ENCODE peak calls at places on chromosomes 1 and 21, in five cellular contexts. Z, R, C, V and B are unnamed samples.

GRCh38 chr21:44982558-44983244 is 42.9 kb downstream of the SLX9 start:
- DNase-seq in Z (no peak), R (no peak), C (peak; percentile 57), V (no peak), B (peak; percentile 77)

GRCh38 chr1:31705080-31705866 is 1.5 kb upstream of the COL16A1 start:
- DNase-seq in Z (peak; percentile 64), R (peak; percentile 88), C (peak; percentile 68), V (peak; percentile 51), B (peak; percentile 30)

GRCh38 chr1:27648602-27649305 is 13.8 kb upstream of the FGR start:
- DNase-seq in Z (no peak), R (no peak), C (no peak), V (peak; percentile 51), B (no peak)

GRCh38 chr1:58786927-58787245 is 3.0 kb upstream of the JUN start:
- DNase-seq in Z (no peak), R (no peak), C (no peak), V (no peak), B (no peak)

GRCh38 chr1:195934839-195935557 is 673.2 kb downstream of the KCNT2 start:
- DNase-seq in Z (no peak), R (peak; percentile 39), C (no peak), V (no peak), B (no peak)

GRCh38 chr1:94329986-94330385 is 88.2 kb upstream of the ABCD3 start:
- DNase-seq in Z (peak; percentile 61), R (peak; percentile 61), C (no peak), V (no peak), B (no peak)

GRCh38 chr1:9080704-9081291 is 11.4 kb upstream of the SLC2A5 start:
- DNase-seq in Z (no peak), R (no peak), C (no peak), V (no peak), B (no peak)

GRCh38 chr1:117067528-117068370 is 7.6 kb downstream of the TTF2 start:
- DNase-seq in Z (peak; percentile 58), R (peak; percentile 60), C (no peak), V (peak; percentile 73), B (no peak)

GRCh38 chr1:22829001-22829989 is 118.7 kb downstream of the EPHB2 start:
- DNase-seq in Z (no peak), R (no peak), C (peak; percentile 30), V (peak; percentile 29), B (no peak)

GRCh38 chr1:115545096-115545720 is 96.6 kb upstream of the VANGL1 start:
- DNase-seq in Z (no peak), R (no peak), C (no peak), V (no peak), B (no peak)

GRCh38 chr1:172650474-172651193 is 8.3 kb upstream of the FASLG start:
- DNase-seq in Z (no peak), R (no peak), C (no peak), V (peak; percentile 15), B (no peak)

GRCh38 chr1:90838720-90839119 is 121.6 kb upstream of the BARHL2 start:
- DNase-seq in Z (no peak), R (no peak), C (no peak), V (no peak), B (no peak)

GRCh38 chr1:205444931-205445652 is 10.8 kb downstream of the BLACAT1 start:
- DNase-seq in Z (peak; percentile 9), R (peak; percentile 96), C (no peak), V (peak; percentile 43), B (peak; percentile 46)

GRCh38 chr1:160741092-160741501 is 2.0 kb downstream of the SLAMF7 start:
- DNase-seq in Z (no peak), R (no peak), C (no peak), V (no peak), B (no peak)

GRCh38 chr1:9482816-9483572 is 56.3 kb upstream of the SLC25A33 start:
- DNase-seq in Z (no peak), R (no peak), C (no peak), V (peak; percentile 29), B (no peak)

GRCh38 chr1:28322209-28322608 is 6.6 kb upstream of the MED18 start:
- DNase-seq in Z (no peak), R (no peak), C (no peak), V (no peak), B (no peak)

GRCh38 chr1:209746469-209747269 is 9.2 kb upstream of the TRAF3IP3 start:
- DNase-seq in Z (no peak), R (no peak), C (no peak), V (no peak), B (no peak)

GRCh38 chr1:34858901-34859441 is 578 bp downstream of the SMIM12 start:
- DNase-seq in Z (peak; percentile 19), R (peak; percentile 10), C (no peak), V (peak; percentile 16), B (no peak)

GRCh38 chr1:223231011-223231572 is 88.0 kb upstream of the TLR5 start:
- DNase-seq in Z (no peak), R (no peak), C (no peak), V (no peak), B (no peak)

GRCh38 chr1:232057217-232057895 is 430.8 kb downstream of the DISC1 start:
- DNase-seq in Z (no peak), R (no peak), C (no peak), V (no peak), B (no peak)

GRCh38 chr1:170765712-170766330 is 101.9 kb downstream of the PRRX1 start:
- DNase-seq in Z (peak; percentile 64), R (peak; percentile 48), C (no peak), V (peak; percentile 20), B (no peak)

GRCh38 chr1:67700692-67701410 is 15.8 kb downstream of the GADD45A start:
- DNase-seq in Z (no peak), R (no peak), C (no peak), V (peak; percentile 73), B (no peak)

GRCh38 chr1:201481004-201481380 is 12.0 kb upstream of the PHLDA3 start:
- DNase-seq in Z (no peak), R (no peak), C (no peak), V (no peak), B (no peak)
- H3K4me3 ChIP-seq in Z (peak overlapping the region; percentile 41), R (peak overlapping the region; percentile 43), C (peak overlapping the region; percentile 43), V (peak overlapping the region; percentile 15), B (peak overlapping the region; percentile 68)

GRCh38 chr1:39268906-39269305 is 64.4 kb downstream of the MACF1 start:
- DNase-seq in Z (no peak), R (no peak), C (no peak), V (no peak), B (no peak)

GRCh38 chr1:39269349-39269748 is 64.9 kb downstream of the MACF1 start:
- DNase-seq in Z (no peak), R (no peak), C (no peak), V (no peak), B (no peak)

GRCh38 chr1:39270368-39270767 is 65.9 kb downstream of the MACF1 start:
- DNase-seq in Z (no peak), R (no peak), C (no peak), V (no peak), B (no peak)

GRCh38 chr1:39268112-39268581 is 63.7 kb downstream of the MACF1 start:
- DNase-seq in Z (peak; percentile 86), R (peak; percentile 43), C (no peak), V (peak; percentile 42), B (peak; percentile 8)

DNA sequence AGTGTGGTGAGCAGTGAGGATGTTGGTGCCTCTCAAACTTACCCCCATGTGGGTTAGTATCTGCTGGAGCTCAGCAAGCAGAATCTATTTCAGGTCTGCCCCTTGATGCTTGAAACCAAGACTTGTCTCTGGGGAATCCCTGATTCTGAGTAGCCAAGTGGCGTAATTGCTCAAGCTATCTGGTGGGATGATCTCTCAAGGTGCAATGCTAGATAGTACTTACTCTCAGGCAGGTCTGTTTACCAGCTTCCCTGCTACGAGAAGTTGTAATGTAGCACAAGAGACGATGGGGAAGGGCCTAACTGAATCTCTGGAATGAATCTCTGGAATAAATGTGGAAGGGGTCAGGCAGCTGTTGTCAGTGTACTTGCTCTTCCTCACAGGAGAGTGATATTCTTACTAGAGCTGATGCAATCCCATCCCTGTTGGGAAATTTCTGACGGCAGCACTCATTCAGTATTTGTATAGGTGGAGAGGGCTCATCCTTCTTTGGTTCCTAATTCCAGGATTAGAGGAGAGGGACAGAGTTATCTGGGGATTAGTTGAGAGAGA is 65.4 kb downstream of the MACF1 start:
- DNase-seq in Z (peak; percentile 79), R (no peak), C (no peak), V (no peak), B (no peak)
- H3K4me3 ChIP-seq in Z (peak overlapping the region; percentile 55), R (no peak overlapping the region), C (no peak overlapping the region), V (no peak overlapping the region), B (no peak overlapping the region)

GRCh38 chr1:39490596-39491145 is 765 bp upstream of the BMP8A start:
- DNase-seq in Z (no peak), R (no peak), C (no peak), V (no peak), B (no peak)
- H3K4me3 ChIP-seq in Z (no peak overlapping the region), R (peak overlapping the region; percentile 47), C (peak overlapping the region; percentile 37), V (peak overlapping the region; percentile 35), B (peak overlapping the region; percentile 75)

DNA sequence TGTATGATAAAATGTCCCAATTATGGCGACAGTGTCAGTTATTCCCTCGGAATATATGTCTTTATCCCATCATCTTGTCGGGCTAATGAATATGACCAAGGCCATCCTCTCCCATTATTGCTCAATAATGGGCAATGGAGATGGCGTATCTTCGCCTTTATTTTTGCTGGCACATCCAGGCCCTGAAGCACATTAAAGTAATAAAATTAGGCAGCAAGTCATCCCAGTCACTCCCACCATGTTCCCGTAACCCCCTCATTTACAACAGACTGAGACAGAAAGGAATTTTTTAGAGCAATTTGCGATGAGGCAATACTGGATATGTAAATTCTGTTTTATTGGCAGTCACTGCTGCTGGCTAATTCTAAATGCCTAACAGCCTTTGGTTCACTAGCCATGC is 35.3 kb downstream of the CLIC6 start:
- DNase-seq in Z (peak; percentile 92), R (peak; percentile 63), C (no peak), V (no peak), B (no peak)
- H3K4me3 ChIP-seq in Z (no peak overlapping the region), R (no peak overlapping the region), C (no peak overlapping the region), V (no peak overlapping the region), B (no peak overlapping the region)

DNA sequence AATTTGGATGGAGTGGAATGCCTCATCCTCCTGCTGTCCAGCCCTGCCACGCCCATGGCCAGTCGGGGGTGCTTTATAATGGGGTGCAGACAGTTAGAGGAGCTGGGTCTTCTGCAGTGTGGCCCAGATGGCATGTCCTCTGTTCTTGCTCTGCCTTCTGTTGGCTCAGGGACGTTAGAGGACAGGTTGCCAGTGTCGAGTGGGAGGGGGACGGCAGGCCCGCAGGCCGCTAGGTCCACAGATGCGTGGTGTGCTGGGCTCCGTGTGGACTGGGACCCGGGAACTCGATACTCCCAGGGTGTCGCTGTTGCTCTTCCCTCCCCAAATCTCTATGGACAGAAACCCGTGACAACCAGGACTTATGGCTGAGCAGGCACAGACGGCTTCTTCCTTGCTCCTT is 33.3 kb downstream of the SIM2 start:
- DNase-seq in Z (no peak), R (no peak), C (no peak), V (no peak), B (no peak)
- H3K4me3 ChIP-seq in Z (no peak overlapping the region), R (no peak overlapping the region), C (no peak overlapping the region), V (no peak overlapping the region), B (no peak overlapping the region)

GRCh38 chr1:175731581-175731980 is 11.8 kb downstream of the TNR start:
- DNase-seq in Z (no peak), R (no peak), C (no peak), V (no peak), B (no peak)
- H3K4me3 ChIP-seq in Z (no peak overlapping the region), R (no peak overlapping the region), C (no peak overlapping the region), V (no peak overlapping the region), B (no peak overlapping the region)

DNA sequence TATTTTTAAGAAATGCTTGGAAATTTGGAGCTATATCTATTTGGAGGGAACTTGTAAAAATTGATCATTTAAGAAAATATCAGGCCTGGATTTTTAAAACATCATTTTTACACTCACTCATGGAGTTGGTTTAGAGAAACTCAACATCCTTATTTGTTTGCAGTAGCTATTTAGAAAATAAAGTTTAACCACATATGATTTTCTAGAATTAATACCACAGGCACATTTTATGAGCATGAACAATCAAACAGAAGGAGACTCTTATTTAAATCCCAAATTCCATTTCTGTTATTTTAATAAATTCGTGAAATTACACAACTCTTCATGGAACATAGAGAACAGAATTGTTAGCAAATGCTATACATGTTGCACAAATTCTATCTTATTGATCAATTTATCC is 3.2 kb downstream of the CDKN2C start:
- DNase-seq in Z (no peak), R (no peak), C (no peak), V (no peak), B (no peak)
- H3K4me3 ChIP-seq in Z (peak overlapping the region; percentile 95), R (peak overlapping the region; percentile 92), C (no peak overlapping the region), V (no peak overlapping the region), B (no peak overlapping the region)